ENCODE peak calls at places on chromosomes 3 and 15, in five cellular contexts. One of them, this sample, is unnamed.

GRCh38 chr15:33234019-33234418 is 39.5 kb upstream of the FMN1 start:
- DNase-seq in CD8-positive, alpha-beta memory T cell: no peak
- DNase-seq in stimulated activated CD8-positive, alpha-beta memory T cell treated with anti-CD3 and anti-CD28 coated beads, Interleukin-15, amount 100 ng/mL, for 4 hours: no peak
- DNase-seq in ACHN: peak; percentile 59
- DNase-seq in effector CD4-positive, alpha-beta T cell: no peak
- DNase-seq in this sample: no peak

GRCh38 chr3:99413504-99413903 is 224.9 kb upstream of the COL8A1 start:
- DNase-seq in CD8-positive, alpha-beta memory T cell: no peak
- DNase-seq in stimulated activated CD8-positive, alpha-beta memory T cell treated with anti-CD3 and anti-CD28 coated beads, Interleukin-15, amount 100 ng/mL, for 4 hours: no peak
- DNase-seq in ACHN: peak; percentile 72
- DNase-seq in effector CD4-positive, alpha-beta T cell: no peak
- DNase-seq in this sample: no peak

GRCh38 chr3:12653772-12654171 is 10.1 kb downstream of the RAF1 start:
- DNase-seq in CD8-positive, alpha-beta memory T cell: no peak
- DNase-seq in stimulated activated CD8-positive, alpha-beta memory T cell treated with anti-CD3 and anti-CD28 coated beads, Interleukin-15, amount 100 ng/mL, for 4 hours: no peak
- DNase-seq in ACHN: no peak
- DNase-seq in effector CD4-positive, alpha-beta T cell: no peak
- DNase-seq in this sample: no peak

GRCh38 chr3:33901862-33902563 is 103.6 kb downstream of the PDCD6IP start:
- DNase-seq in CD8-positive, alpha-beta memory T cell: no peak
- DNase-seq in stimulated activated CD8-positive, alpha-beta memory T cell treated with anti-CD3 and anti-CD28 coated beads, Interleukin-15, amount 100 ng/mL, for 4 hours: no peak
- DNase-seq in ACHN: no peak
- DNase-seq in effector CD4-positive, alpha-beta T cell: no peak
- DNase-seq in this sample: no peak

GRCh38 chr3:16668776-16669545 is 63.7 kb upstream of the DAZL start:
- DNase-seq in CD8-positive, alpha-beta memory T cell: no peak
- DNase-seq in stimulated activated CD8-positive, alpha-beta memory T cell treated with anti-CD3 and anti-CD28 coated beads, Interleukin-15, amount 100 ng/mL, for 4 hours: no peak
- DNase-seq in ACHN: no peak
- DNase-seq in effector CD4-positive, alpha-beta T cell: no peak
- DNase-seq in this sample: no peak

GRCh38 chr3:9398715-9399708 is 1.6 kb downstream of the SETD5 start:
- DNase-seq in CD8-positive, alpha-beta memory T cell: peak; percentile 24
- DNase-seq in stimulated activated CD8-positive, alpha-beta memory T cell treated with anti-CD3 and anti-CD28 coated beads, Interleukin-15, amount 100 ng/mL, for 4 hours: no peak
- DNase-seq in ACHN: peak; percentile 39
- DNase-seq in effector CD4-positive, alpha-beta T cell: peak; percentile 18
- DNase-seq in this sample: no peak

GRCh38 chr3:52248816-52249547 is 3.4 kb downstream of the PPM1M start:
- DNase-seq in CD8-positive, alpha-beta memory T cell: peak; percentile 41
- DNase-seq in stimulated activated CD8-positive, alpha-beta memory T cell treated with anti-CD3 and anti-CD28 coated beads, Interleukin-15, amount 100 ng/mL, for 4 hours: no peak
- DNase-seq in ACHN: no peak
- DNase-seq in effector CD4-positive, alpha-beta T cell: no peak
- DNase-seq in this sample: no peak

GRCh38 chr3:114253505-114253904 is 16.1 kb upstream of the ZNF80 start:
- DNase-seq in CD8-positive, alpha-beta memory T cell: no peak
- DNase-seq in stimulated activated CD8-positive, alpha-beta memory T cell treated with anti-CD3 and anti-CD28 coated beads, Interleukin-15, amount 100 ng/mL, for 4 hours: no peak
- DNase-seq in ACHN: no peak
- DNase-seq in effector CD4-positive, alpha-beta T cell: no peak
- DNase-seq in this sample: no peak

GRCh38 chr15:89370120-89371077 is 35.8 kb upstream of the POLG start:
- DNase-seq in CD8-positive, alpha-beta memory T cell: no peak
- DNase-seq in stimulated activated CD8-positive, alpha-beta memory T cell treated with anti-CD3 and anti-CD28 coated beads, Interleukin-15, amount 100 ng/mL, for 4 hours: no peak
- DNase-seq in ACHN: no peak
- DNase-seq in effector CD4-positive, alpha-beta T cell: no peak
- DNase-seq in this sample: no peak

GRCh38 chr15:98779463-98780071 is 131.2 kb downstream of the IGF1R start:
- DNase-seq in CD8-positive, alpha-beta memory T cell: peak; percentile 60
- DNase-seq in stimulated activated CD8-positive, alpha-beta memory T cell treated with anti-CD3 and anti-CD28 coated beads, Interleukin-15, amount 100 ng/mL, for 4 hours: peak; percentile 25
- DNase-seq in ACHN: peak; percentile 69
- DNase-seq in effector CD4-positive, alpha-beta T cell: peak; percentile 58
- DNase-seq in this sample: peak; percentile 54

GRCh38 chr15:71275098-71275497 is 159.8 kb downstream of the THSD4 start:
- DNase-seq in CD8-positive, alpha-beta memory T cell: no peak
- DNase-seq in stimulated activated CD8-positive, alpha-beta memory T cell treated with anti-CD3 and anti-CD28 coated beads, Interleukin-15, amount 100 ng/mL, for 4 hours: no peak
- DNase-seq in ACHN: no peak
- DNase-seq in effector CD4-positive, alpha-beta T cell: no peak
- DNase-seq in this sample: no peak

GRCh38 chr3:108552267-108553159 is 36.7 kb downstream of the CIP2A start:
- DNase-seq in CD8-positive, alpha-beta memory T cell: peak; percentile 20
- DNase-seq in stimulated activated CD8-positive, alpha-beta memory T cell treated with anti-CD3 and anti-CD28 coated beads, Interleukin-15, amount 100 ng/mL, for 4 hours: no peak
- DNase-seq in ACHN: peak; percentile 61
- DNase-seq in effector CD4-positive, alpha-beta T cell: no peak
- DNase-seq in this sample: no peak

GRCh38 chr3:127784283-127784682 is 38.0 kb downstream of the MGLL start:
- DNase-seq in CD8-positive, alpha-beta memory T cell: no peak
- DNase-seq in stimulated activated CD8-positive, alpha-beta memory T cell treated with anti-CD3 and anti-CD28 coated beads, Interleukin-15, amount 100 ng/mL, for 4 hours: no peak
- DNase-seq in ACHN: no peak
- DNase-seq in effector CD4-positive, alpha-beta T cell: no peak
- DNase-seq in this sample: no peak

GRCh38 chr3:5153074-5153473 is 31.0 kb downstream of the ARL8B start:
- DNase-seq in CD8-positive, alpha-beta memory T cell: no peak
- DNase-seq in stimulated activated CD8-positive, alpha-beta memory T cell treated with anti-CD3 and anti-CD28 coated beads, Interleukin-15, amount 100 ng/mL, for 4 hours: no peak
- DNase-seq in ACHN: no peak
- DNase-seq in effector CD4-positive, alpha-beta T cell: no peak
- DNase-seq in this sample: no peak

GRCh38 chr3:123444023-123444422 is 4.9 kb downstream of the ADCY5 start:
- DNase-seq in CD8-positive, alpha-beta memory T cell: no peak
- DNase-seq in stimulated activated CD8-positive, alpha-beta memory T cell treated with anti-CD3 and anti-CD28 coated beads, Interleukin-15, amount 100 ng/mL, for 4 hours: no peak
- DNase-seq in ACHN: no peak
- DNase-seq in effector CD4-positive, alpha-beta T cell: no peak
- DNase-seq in this sample: no peak

GRCh38 chr3:112424394-112424793 is 74.9 kb downstream of the BTLA start:
- DNase-seq in CD8-positive, alpha-beta memory T cell: no peak
- DNase-seq in stimulated activated CD8-positive, alpha-beta memory T cell treated with anti-CD3 and anti-CD28 coated beads, Interleukin-15, amount 100 ng/mL, for 4 hours: no peak
- DNase-seq in ACHN: no peak
- DNase-seq in effector CD4-positive, alpha-beta T cell: no peak
- DNase-seq in this sample: no peak

GRCh38 chr3:141797167-141797773 is 34.1 kb downstream of the GRK7 start:
- DNase-seq in CD8-positive, alpha-beta memory T cell: peak; percentile 45
- DNase-seq in stimulated activated CD8-positive, alpha-beta memory T cell treated with anti-CD3 and anti-CD28 coated beads, Interleukin-15, amount 100 ng/mL, for 4 hours: peak; percentile 11
- DNase-seq in ACHN: no peak
- DNase-seq in effector CD4-positive, alpha-beta T cell: peak; percentile 16
- DNase-seq in this sample: no peak

GRCh38 chr3:108406063-108406660 is 104.2 kb downstream of the MYH15 start:
- DNase-seq in CD8-positive, alpha-beta memory T cell: no peak
- DNase-seq in stimulated activated CD8-positive, alpha-beta memory T cell treated with anti-CD3 and anti-CD28 coated beads, Interleukin-15, amount 100 ng/mL, for 4 hours: no peak
- DNase-seq in ACHN: no peak
- DNase-seq in effector CD4-positive, alpha-beta T cell: no peak
- DNase-seq in this sample: no peak

GRCh38 chr3:134651347-134652041 is 672 bp upstream of the KY start:
- DNase-seq in CD8-positive, alpha-beta memory T cell: no peak
- DNase-seq in stimulated activated CD8-positive, alpha-beta memory T cell treated with anti-CD3 and anti-CD28 coated beads, Interleukin-15, amount 100 ng/mL, for 4 hours: no peak
- DNase-seq in ACHN: no peak
- DNase-seq in effector CD4-positive, alpha-beta T cell: no peak
- DNase-seq in this sample: no peak

This sample was measured in H54.